ENCODE peak calls at places on chromosomes 13 and 19, in eight cellular contexts. One of them, this sample, is unnamed.

GRCh38 chr19:16470911-16471811 is 609 bp downstream of the EPS15L1 start:
- DNase-seq in choroid plexus epithelial cell: peak
- DNase-seq in glutamatergic neuron: peak
- DNase-seq in neural crest cell: peak
- DNase-seq in left ventricle myocardium inferior: no peak
- DNase-seq in esophagus squamous epithelium: no peak
- DNase-seq in lower lobe of right lung: peak
- DNase-seq in transverse colon: peak
- DNase-seq in this sample: peak

GRCh38 chr19:1104452-1105216 is 840 bp downstream of the GPX4 start:
- DNase-seq in lower lobe of right lung: peak
- DNase-seq in neural crest cell: peak
- DNase-seq in left ventricle myocardium inferior: peak
- DNase-seq in glutamatergic neuron: peak
- DNase-seq in transverse colon: peak
- DNase-seq in esophagus squamous epithelium: no peak
- DNase-seq in choroid plexus epithelial cell: peak
- DNase-seq in this sample: no peak

GRCh38 chr19:12833747-12834417 is 497 bp downstream of the RTBDN start:
- DNase-seq in transverse colon: peak
- DNase-seq in lower lobe of right lung: no peak
- DNase-seq in neural crest cell: peak
- DNase-seq in esophagus squamous epithelium: no peak
- DNase-seq in choroid plexus epithelial cell: no peak
- DNase-seq in glutamatergic neuron: peak
- DNase-seq in left ventricle myocardium inferior: no peak
- DNase-seq in this sample: no peak

GRCh38 chr19:35533822-35534521 is 716 bp downstream of the GAPDHS start:
- DNase-seq in lower lobe of right lung: peak
- DNase-seq in glutamatergic neuron: no peak
- DNase-seq in left ventricle myocardium inferior: no peak
- DNase-seq in neural crest cell: no peak
- DNase-seq in transverse colon: peak
- DNase-seq in esophagus squamous epithelium: no peak
- DNase-seq in choroid plexus epithelial cell: no peak
- DNase-seq in this sample: no peak

GRCh38 chr13:43030548-43030947 is 7.2 kb downstream of the DNAJC15 start:
- DNase-seq in transverse colon: no peak
- DNase-seq in choroid plexus epithelial cell: peak
- DNase-seq in left ventricle myocardium inferior: no peak
- DNase-seq in lower lobe of right lung: no peak
- DNase-seq in glutamatergic neuron: no peak
- DNase-seq in neural crest cell: no peak
- DNase-seq in esophagus squamous epithelium: no peak
- DNase-seq in this sample: no peak

GRCh38 chr19:6724631-6725185 is 4.3 kb upstream of the C3 start:
- DNase-seq in lower lobe of right lung: peak
- DNase-seq in neural crest cell: no peak
- DNase-seq in glutamatergic neuron: no peak
- DNase-seq in transverse colon: no peak
- DNase-seq in left ventricle myocardium inferior: no peak
- DNase-seq in esophagus squamous epithelium: no peak
- DNase-seq in choroid plexus epithelial cell: no peak
- DNase-seq in this sample: no peak

GRCh38 chr19:10653732-10654609 is at the start of gene ILF3:
- DNase-seq in transverse colon: peak
- DNase-seq in lower lobe of right lung: peak
- DNase-seq in esophagus squamous epithelium: peak
- DNase-seq in choroid plexus epithelial cell: peak
- DNase-seq in glutamatergic neuron: peak
- DNase-seq in left ventricle myocardium inferior: peak
- DNase-seq in neural crest cell: peak
- DNase-seq in this sample: peak

GRCh38 chr19:16112778-16113177 is 1.1 kb downstream of the RAB8A start:
- DNase-seq in choroid plexus epithelial cell: no peak
- DNase-seq in glutamatergic neuron: no peak
- DNase-seq in left ventricle myocardium inferior: no peak
- DNase-seq in transverse colon: no peak
- DNase-seq in neural crest cell: no peak
- DNase-seq in esophagus squamous epithelium: no peak
- DNase-seq in lower lobe of right lung: no peak
- DNase-seq in this sample: no peak

GRCh38 chr19:34241513-34242337 is 12.6 kb upstream of the GARRE1 start:
- DNase-seq in choroid plexus epithelial cell: peak
- DNase-seq in neural crest cell: peak
- DNase-seq in lower lobe of right lung: peak
- DNase-seq in left ventricle myocardium inferior: no peak
- DNase-seq in transverse colon: peak
- DNase-seq in esophagus squamous epithelium: no peak
- DNase-seq in glutamatergic neuron: peak
- DNase-seq in this sample: no peak

GRCh38 chr13:24744247-24744646 is 19.7 kb upstream of the RNF17 start:
- DNase-seq in neural crest cell: no peak
- DNase-seq in glutamatergic neuron: no peak
- DNase-seq in choroid plexus epithelial cell: no peak
- DNase-seq in lower lobe of right lung: no peak
- DNase-seq in esophagus squamous epithelium: no peak
- DNase-seq in left ventricle myocardium inferior: no peak
- DNase-seq in transverse colon: no peak
- DNase-seq in this sample: no peak

GRCh38 chr19:16161848-16162247 is 11.5 kb downstream of the CIB3 start:
- DNase-seq in esophagus squamous epithelium: no peak
- DNase-seq in glutamatergic neuron: no peak
- DNase-seq in choroid plexus epithelial cell: peak
- DNase-seq in lower lobe of right lung: no peak
- DNase-seq in left ventricle myocardium inferior: no peak
- DNase-seq in neural crest cell: no peak
- DNase-seq in transverse colon: no peak
- DNase-seq in this sample: no peak

GRCh38 chr19:31128291-31128690 is 220.9 kb downstream of the TSHZ3 start:
- DNase-seq in esophagus squamous epithelium: no peak
- DNase-seq in glutamatergic neuron: no peak
- DNase-seq in transverse colon: no peak
- DNase-seq in left ventricle myocardium inferior: no peak
- DNase-seq in lower lobe of right lung: no peak
- DNase-seq in neural crest cell: no peak
- DNase-seq in choroid plexus epithelial cell: no peak
- DNase-seq in this sample: no peak

GRCh38 chr19:51000981-51001380 is 423 bp downstream of the KLK8 start:
- DNase-seq in transverse colon: no peak
- DNase-seq in lower lobe of right lung: no peak
- DNase-seq in esophagus squamous epithelium: no peak
- DNase-seq in left ventricle myocardium inferior: no peak
- DNase-seq in glutamatergic neuron: no peak
- DNase-seq in choroid plexus epithelial cell: no peak
- DNase-seq in neural crest cell: no peak
- DNase-seq in this sample: no peak

GRCh38 chr19:44641460-44641859 is 2.2 kb upstream of the PVR start:
- DNase-seq in transverse colon: no peak
- DNase-seq in esophagus squamous epithelium: no peak
- DNase-seq in choroid plexus epithelial cell: no peak
- DNase-seq in left ventricle myocardium inferior: no peak
- DNase-seq in neural crest cell: no peak
- DNase-seq in lower lobe of right lung: no peak
- DNase-seq in glutamatergic neuron: no peak
- DNase-seq in this sample: no peak

GRCh38 chr19:35756373-35757230 is at the start of gene HSPB6:
- DNase-seq in glutamatergic neuron: peak
- DNase-seq in left ventricle myocardium inferior: peak
- DNase-seq in choroid plexus epithelial cell: peak
- DNase-seq in neural crest cell: no peak
- DNase-seq in transverse colon: peak
- DNase-seq in lower lobe of right lung: peak
- DNase-seq in esophagus squamous epithelium: no peak
- DNase-seq in this sample: no peak

GRCh38 chr13:94249512-94249911 is 230.0 kb downstream of the DCT start:
- DNase-seq in transverse colon: no peak
- DNase-seq in lower lobe of right lung: no peak
- DNase-seq in glutamatergic neuron: no peak
- DNase-seq in choroid plexus epithelial cell: peak
- DNase-seq in left ventricle myocardium inferior: no peak
- DNase-seq in esophagus squamous epithelium: no peak
- DNase-seq in neural crest cell: no peak
- DNase-seq in this sample: no peak

GRCh38 chr13:53379485-53379884 is 350.9 kb downstream of the OLFM4 start:
- DNase-seq in esophagus squamous epithelium: no peak
- DNase-seq in left ventricle myocardium inferior: no peak
- DNase-seq in lower lobe of right lung: no peak
- DNase-seq in neural crest cell: no peak
- DNase-seq in transverse colon: no peak
- DNase-seq in choroid plexus epithelial cell: no peak
- DNase-seq in glutamatergic neuron: no peak
- DNase-seq in this sample: no peak

GRCh38 chr19:19355606-19356139 is 35.0 kb downstream of the MAU2 start:
- DNase-seq in lower lobe of right lung: no peak
- DNase-seq in neural crest cell: no peak
- DNase-seq in glutamatergic neuron: no peak
- DNase-seq in left ventricle myocardium inferior: no peak
- DNase-seq in esophagus squamous epithelium: no peak
- DNase-seq in choroid plexus epithelial cell: no peak
- DNase-seq in transverse colon: no peak
- DNase-seq in this sample: no peak

GRCh38 chr13:113785051-113786010 is 26.3 kb downstream of the TMEM255B start:
- DNase-seq in esophagus squamous epithelium: no peak
- DNase-seq in transverse colon: no peak
- DNase-seq in lower lobe of right lung: no peak
- DNase-seq in choroid plexus epithelial cell: peak
- DNase-seq in left ventricle myocardium inferior: no peak
- DNase-seq in neural crest cell: no peak
- DNase-seq in glutamatergic neuron: no peak
- DNase-seq in this sample: peak

GRCh38 chr13:78978381-78978998 is 319.5 kb upstream of the OBI1 start:
- DNase-seq in glutamatergic neuron: no peak
- DNase-seq in lower lobe of right lung: no peak
- DNase-seq in choroid plexus epithelial cell: peak
- DNase-seq in neural crest cell: peak
- DNase-seq in esophagus squamous epithelium: peak
- DNase-seq in transverse colon: peak
- DNase-seq in left ventricle myocardium inferior: no peak
- DNase-seq in this sample: no peak

DNA sequence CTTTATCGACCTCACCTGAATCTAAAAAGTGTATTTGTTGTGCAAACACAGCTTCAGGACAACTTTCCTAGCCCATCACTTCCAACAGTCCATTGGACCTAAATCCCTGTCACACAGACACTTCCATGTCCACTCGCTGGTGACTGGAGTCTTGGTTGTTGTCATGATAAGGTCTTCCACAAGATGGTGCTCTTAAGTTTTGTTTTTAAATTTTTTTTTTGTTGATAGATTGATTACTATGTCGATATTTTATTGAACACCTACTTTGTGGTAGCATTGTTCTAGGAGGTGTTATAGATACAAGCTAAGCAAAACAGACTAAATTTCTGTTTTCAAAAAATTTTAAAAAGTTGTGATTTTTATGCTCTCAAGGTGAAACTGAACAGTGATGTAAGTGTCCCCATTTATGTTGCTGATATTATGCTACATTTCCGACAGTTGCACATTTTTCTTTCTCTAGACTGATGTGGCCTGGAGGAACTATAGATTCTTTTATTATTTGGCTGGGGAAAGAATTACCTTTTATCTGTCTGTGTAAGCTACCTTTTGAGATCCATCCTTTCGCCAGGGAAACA is 8.1 kb upstream of the ERICH6B start:
- DNase-seq in transverse colon: no peak
- DNase-seq in choroid plexus epithelial cell: peak
- DNase-seq in glutamatergic neuron: no peak
- DNase-seq in lower lobe of right lung: no peak
- DNase-seq in esophagus squamous epithelium: no peak
- DNase-seq in left ventricle myocardium inferior: no peak
- DNase-seq in neural crest cell: no peak
- DNase-seq in this sample: no peak
- TF ChIP-seq CTCF in transverse colon: peak
- TF ChIP-seq CTCF in choroid plexus epithelial cell: peak
- TF ChIP-seq CTCF in glutamatergic neuron: peak
- TF ChIP-seq CTCF in lower lobe of right lung: peak
- TF ChIP-seq CTCF in esophagus squamous epithelium: no peak
- TF ChIP-seq CTCF in left ventricle myocardium inferior: peak
- TF ChIP-seq CTCF in neural crest cell: peak
- TF ChIP-seq CTCF in this sample: no peak

GRCh38 chr19:48513289-48514122 is 1.9 kb upstream of the LMTK3 start:
- DNase-seq in lower lobe of right lung: peak
- DNase-seq in left ventricle myocardium inferior: no peak
- DNase-seq in neural crest cell: peak
- DNase-seq in glutamatergic neuron: peak
- DNase-seq in transverse colon: peak
- DNase-seq in esophagus squamous epithelium: no peak
- DNase-seq in choroid plexus epithelial cell: peak
- DNase-seq in this sample: no peak
- TF ChIP-seq CTCF in lower lobe of right lung: no peak
- TF ChIP-seq CTCF in left ventricle myocardium inferior: no peak
- TF ChIP-seq CTCF in neural crest cell: no peak
- TF ChIP-seq CTCF in glutamatergic neuron: no peak
- TF ChIP-seq CTCF in transverse colon: no peak
- TF ChIP-seq CTCF in esophagus squamous epithelium: no peak
- TF ChIP-seq CTCF in choroid plexus epithelial cell: no peak
- TF ChIP-seq CTCF in this sample: no peak

DNA sequence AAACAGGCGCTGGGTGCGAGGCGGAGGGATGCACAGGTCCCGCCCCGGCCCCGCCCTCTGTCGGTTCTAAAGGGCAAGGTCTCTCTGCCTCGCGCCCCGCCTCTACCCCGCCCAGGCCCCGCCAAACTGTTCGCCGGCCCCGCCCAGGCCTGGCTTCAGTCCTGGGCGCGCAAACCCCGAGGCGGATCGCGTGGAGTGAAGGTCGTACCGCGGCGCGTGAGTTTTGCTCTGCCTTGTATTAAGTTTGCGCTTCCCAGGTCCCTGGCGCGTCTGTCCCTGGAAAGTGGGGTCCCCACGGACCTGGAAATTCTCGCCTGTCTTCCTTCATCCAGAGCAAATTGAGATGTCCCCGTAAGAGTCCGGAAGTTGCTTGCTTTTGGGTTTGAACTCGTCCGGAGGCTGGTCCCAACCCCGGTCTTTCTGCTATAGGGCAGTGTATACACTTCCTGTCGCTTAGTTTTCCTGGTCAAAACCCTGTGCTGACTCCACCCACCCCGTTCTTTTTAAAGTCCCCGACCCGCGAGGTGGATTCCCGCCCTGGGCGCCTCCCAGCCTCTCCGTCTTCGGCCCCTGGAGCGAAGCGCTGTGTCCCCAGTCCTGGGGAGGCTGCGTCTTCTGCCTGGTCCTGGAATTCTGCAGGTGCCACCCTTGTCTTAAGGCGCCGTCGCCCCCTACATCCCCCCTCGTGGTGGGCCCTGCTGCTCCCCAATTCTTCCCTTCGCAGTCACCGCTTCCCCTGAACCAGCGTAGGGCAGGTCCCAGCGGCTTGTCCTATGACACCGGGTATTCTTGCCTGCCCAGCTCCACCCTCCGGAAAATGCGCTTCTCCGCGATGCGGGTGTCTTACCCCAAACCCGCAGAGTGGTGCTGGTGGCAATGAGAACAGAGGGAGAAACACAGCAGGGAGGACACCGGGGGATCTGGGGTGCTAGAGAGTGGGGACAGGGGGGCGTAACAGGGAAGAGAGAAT is 8.6 kb downstream of the ZNF808 start:
- DNase-seq in lower lobe of right lung: peak
- DNase-seq in neural crest cell: peak
- DNase-seq in left ventricle myocardium inferior: peak
- DNase-seq in esophagus squamous epithelium: peak
- DNase-seq in glutamatergic neuron: peak
- DNase-seq in choroid plexus epithelial cell: peak
- DNase-seq in transverse colon: peak
- DNase-seq in this sample: peak
- TF ChIP-seq CTCF in lower lobe of right lung: peak
- TF ChIP-seq CTCF in neural crest cell: no peak
- TF ChIP-seq CTCF in left ventricle myocardium inferior: peak
- TF ChIP-seq CTCF in esophagus squamous epithelium: no peak
- TF ChIP-seq CTCF in glutamatergic neuron: peak
- TF ChIP-seq CTCF in choroid plexus epithelial cell: peak
- TF ChIP-seq CTCF in transverse colon: peak
- TF ChIP-seq CTCF in this sample: no peak

GRCh38 chr13:44573071-44573470 is 3.1 kb downstream of the TSC22D1 start:
- DNase-seq in neural crest cell: no peak
- DNase-seq in transverse colon: no peak
- DNase-seq in left ventricle myocardium inferior: no peak
- DNase-seq in choroid plexus epithelial cell: no peak
- DNase-seq in glutamatergic neuron: no peak
- DNase-seq in esophagus squamous epithelium: no peak
- DNase-seq in lower lobe of right lung: no peak
- DNase-seq in this sample: no peak
- TF ChIP-seq CTCF in neural crest cell: peak
- TF ChIP-seq CTCF in transverse colon: no peak
- TF ChIP-seq CTCF in left ventricle myocardium inferior: no peak
- TF ChIP-seq CTCF in choroid plexus epithelial cell: no peak
- TF ChIP-seq CTCF in glutamatergic neuron: no peak
- TF ChIP-seq CTCF in esophagus squamous epithelium: no peak
- TF ChIP-seq CTCF in lower lobe of right lung: no peak
- TF ChIP-seq CTCF in this sample: no peak

This sample was measured in omental fat pad.